ENCODE peak calls at places on chromosome 14, in ten cellular contexts. N is ureter, M is amygdala, Y is KG1, Z is mammary epithelial cell, K is GM13976, V is head of caudate nucleus, T is NCI-H2029 treated with DMSO at 0.1 percent for 48 hours, L is type B pancreatic cell, O is NCI-H1048. P is an unnamed sample.
A peak's percentile ranks its signal among the peaks of the same experiment; 100 is the strongest.

GRCh38 chr14:71592361-71592760 is 339.9 kb upstream of the RGS6 start:
- DNase-seq in N (no peak), M (no peak), Z (no peak), Y (no peak), T (no peak), K (no peak), O (no peak), L (no peak), V (no peak), P (no peak)

GRCh38 chr14:105690671-105691070 is 164.3 kb downstream of the TMEM121 start:
- DNase-seq in T (no peak), Z (no peak), K (no peak), L (no peak), N (no peak), Y (no peak), O (no peak), V (no peak), M (no peak), P (no peak)

GRCh38 chr14:92460541-92460915 is 53.1 kb upstream of the RIN3 start:
- DNase-seq in K (no peak), Y (no peak), L (peak; percentile 47), T (no peak), O (no peak), M (no peak), V (no peak), Z (no peak), N (no peak), P (no peak)

GRCh38 chr14:69392481-69392880 is 5.6 kb downstream of the ERH start:
- DNase-seq in K (peak; percentile 35), L (no peak), M (no peak), Y (no peak), V (no peak), N (no peak), T (no peak), Z (no peak), O (no peak), P (peak; percentile 44)

GRCh38 chr14:57492859-57493258 is 798 bp downstream of the CCDC198 start:
- DNase-seq in Z (peak; percentile 44), K (no peak), V (no peak), N (no peak), M (no peak), T (no peak), O (no peak), Y (no peak), L (no peak), P (no peak)

GRCh38 chr14:55605793-55606192 is 25.8 kb downstream of the KTN1 start:
- DNase-seq in L (no peak), N (no peak), M (no peak), Z (no peak), Y (no peak), V (no peak), K (no peak), O (no peak), T (no peak), P (no peak)

GRCh38 chr14:33950320-33951182 is at the start of gene EGLN3:
- DNase-seq in M (peak; percentile 87), K (peak; percentile 86), L (peak; percentile 89), O (no peak), T (peak; percentile 99), Y (peak; percentile 19), Z (peak; percentile 87), N (peak; percentile 94), V (peak; percentile 96), P (no peak)

GRCh38 chr14:80560800-80561199 is 349.5 kb upstream of the DIO2 start:
- DNase-seq in Y (no peak), V (no peak), L (no peak), T (no peak), O (no peak), Z (no peak), K (no peak), M (no peak), N (no peak), P (no peak)

GRCh38 chr14:54650331-54651017 is 83.5 kb downstream of the SAMD4A start:
- DNase-seq in L (no peak), V (peak; percentile 24), Y (no peak), O (no peak), T (no peak), K (no peak), Z (peak; percentile 75), N (peak; percentile 63), M (no peak), P (no peak)

GRCh38 chr14:101704140-101704539 is 57.4 kb upstream of the PPP2R5C start:
- DNase-seq in T (no peak), N (peak; percentile 31), L (no peak), Z (no peak), M (no peak), O (no peak), V (no peak), K (no peak), Y (no peak), P (no peak)

GRCh38 chr14:71266994-71267636 is 359.9 kb downstream of the PCNX1 start:
- DNase-seq in T (no peak), O (no peak), L (no peak), N (no peak), V (no peak), Y (no peak), Z (peak; percentile 83), M (no peak), K (peak; percentile 24), P (peak; percentile 63)

GRCh38 chr14:50303744-50304471 is 8.1 kb downstream of the L2HGDH start:
- DNase-seq in Y (no peak), N (peak; percentile 60), M (no peak), Z (no peak), K (no peak), T (no peak), L (no peak), O (no peak), V (no peak), P (no peak)

GRCh38 chr14:81980601-81981310 is 447.1 kb upstream of the SEL1L start:
- DNase-seq in K (no peak), O (no peak), Z (no peak), N (no peak), V (no peak), L (no peak), Y (no peak), M (no peak), T (no peak), P (no peak)

GRCh38 chr14:87457727-87458126 is 535.3 kb downstream of the GALC start:
- DNase-seq in O (no peak), K (no peak), Z (peak; percentile 13), T (no peak), N (no peak), L (no peak), Y (peak; percentile 11), M (no peak), V (no peak), P (no peak)

GRCh38 chr14:73829526-73830431 is 21.9 kb upstream of the PTGR2 start:
- DNase-seq in N (no peak), M (no peak), Y (peak; percentile 8), K (peak; percentile 83), O (no peak), V (no peak), T (no peak), Z (peak; percentile 37), L (no peak), P (peak; percentile 49)

GRCh38 chr14:58332514-58332913 is 34.2 kb downstream of the ARID4A start:
- DNase-seq in T (no peak), Z (no peak), N (no peak), Y (no peak), O (no peak), M (no peak), L (no peak), V (no peak), K (no peak), P (no peak)

GRCh38 chr14:93953739-93954515 is 22.4 kb downstream of the ASB2 start:
- DNase-seq in Y (no peak), M (no peak), N (no peak), O (no peak), V (no peak), L (no peak), T (no peak), Z (no peak), K (no peak), P (no peak)

GRCh38 chr14:104445832-104446381 is 133.7 kb upstream of the C14orf180 start:
- DNase-seq in T (no peak), N (no peak), Z (no peak), V (no peak), Y (no peak), L (peak; percentile 64), M (no peak), K (no peak), O (no peak), P (no peak)

GRCh38 chr14:54792288-54792687 is 110.3 kb downstream of the GCH1 start:
- DNase-seq in M (no peak), T (no peak), N (no peak), V (no peak), O (no peak), L (peak; percentile 53), K (no peak), Y (no peak), Z (no peak), P (no peak)

GRCh38 chr14:86086962-86087361 is 557.0 kb downstream of the FLRT2 start:
- DNase-seq in O (no peak), Z (no peak), Y (no peak), T (no peak), M (no peak), L (no peak), K (no peak), N (no peak), V (no peak), P (no peak)

GRCh38 chr14:51546603-51547258 is 105.0 kb upstream of the FRMD6 start:
- DNase-seq in T (no peak), V (no peak), K (no peak), Z (no peak), M (no peak), L (no peak), Y (no peak), O (no peak), N (no peak), P (no peak)

GRCh38 chr14:91300283-91300841 is 55.9 kb upstream of the GPR68 start:
- DNase-seq in V (no peak), L (no peak), K (no peak), M (no peak), T (no peak), Y (no peak), N (no peak), Z (no peak), O (no peak), P (no peak)

GRCh38 chr14:36510874-36511273 is 9.2 kb downstream of the NKX2-1 start:
- DNase-seq in V (no peak), T (no peak), M (no peak), Z (no peak), O (no peak), L (no peak), K (no peak), N (no peak), Y (no peak), P (no peak)

GRCh38 chr14:104392396-104393198 is 187.0 kb upstream of the C14orf180 start:
- DNase-seq in Z (no peak), L (peak; percentile 62), M (no peak), K (peak; percentile 32), Y (no peak), O (no peak), T (no peak), N (no peak), V (no peak), P (no peak)

GRCh38 chr14:90467501-90467900 is 70.7 kb downstream of the CALM1 start:
- DNase-seq in Y (no peak), T (no peak), V (no peak), N (no peak), M (no peak), Z (no peak), L (no peak), K (no peak), O (no peak), P (no peak)

GRCh38 chr14:50734950-50735697 is 67.0 kb upstream of the SAV1 start:
- DNase-seq in V (no peak), O (no peak), T (no peak), L (no peak), K (no peak), Y (no peak), M (no peak), N (no peak), Z (no peak), P (no peak)

GRCh38 chr14:99753225-99754140 is 39.7 kb upstream of the EML1 start:
- DNase-seq in V (no peak), K (no peak), Z (no peak), T (no peak), M (no peak), Y (no peak), O (no peak), L (no peak), N (no peak), P (no peak)

GRCh38 chr14:46686652-46687051 is 35.1 kb upstream of the RPL10L start:
- DNase-seq in V (no peak), L (no peak), M (no peak), O (no peak), N (no peak), T (no peak), K (no peak), Y (peak; percentile 36), Z (peak; percentile 1), P (no peak)